ENCODE peak calls at places on chromosomes 4 and X, in seven cellular contexts. B, A, V, Y, W, H and E are unnamed samples.

GRCh38 chrX:41734530-41734929 is 10.5 kb downstream of the GPR82 start:
- DNase-seq in B (peak), A (no peak), V (peak), Y (peak), W (no peak), H (peak), E (no peak)

GRCh38 chr4:13706130-13706529 is 78.6 kb upstream of the BOD1L1 start:
- DNase-seq in B (no peak), A (no peak), V (no peak), Y (no peak), W (no peak), H (no peak), E (no peak)

GRCh38 chrX:15815779-15816452 is 25.6 kb downstream of the ZRSR2 start:
- DNase-seq in B (peak), A (peak), V (peak), Y (peak), W (no peak), H (peak), E (peak)

GRCh38 chr4:84028340-84028739 is 470.8 kb downstream of the NKX6-1 start:
- DNase-seq in B (no peak), A (no peak), V (peak), Y (no peak), W (no peak), H (no peak), E (no peak)

GRCh38 chr4:18051281-18051680 is 29.7 kb upstream of the LCORL start:
- DNase-seq in B (no peak), A (no peak), V (no peak), Y (no peak), W (no peak), H (no peak), E (no peak)

GRCh38 chr4:66562276-66562806 is 892.1 kb upstream of the EPHA5 start:
- DNase-seq in B (no peak), A (no peak), V (no peak), Y (no peak), W (no peak), H (no peak), E (no peak)

GRCh38 chrX:75968293-75968692 is 183.2 kb upstream of the MAGEE2 start:
- DNase-seq in B (no peak), A (no peak), V (peak), Y (no peak), W (peak), H (peak), E (no peak)

GRCh38 chr4:172153694-172154093 is 340.5 kb downstream of the GALNTL6 start:
- DNase-seq in B (no peak), A (no peak), V (no peak), Y (no peak), W (no peak), H (no peak), E (no peak)

GRCh38 chr4:2911868-2912267 is 51.3 kb downstream of the NOP14 start:
- DNase-seq in B (no peak), A (no peak), V (no peak), Y (no peak), W (no peak), H (no peak), E (no peak)

GRCh38 chr4:74623041-74623440 is 171.3 kb downstream of the BTC start:
- DNase-seq in B (peak), A (no peak), V (peak), Y (peak), W (no peak), H (peak), E (peak)

GRCh38 chr4:41949531-41949930 is 14.3 kb downstream of the TMEM33 start:
- DNase-seq in B (no peak), A (no peak), V (no peak), Y (no peak), W (no peak), H (no peak), E (no peak)

GRCh38 chrX:120560405-120560841 is 339 bp downstream of the CUL4B start:
- DNase-seq in B (no peak), A (no peak), V (no peak), Y (no peak), W (no peak), H (peak), E (no peak)

GRCh38 chrX:38799995-38800394 is 1.3 kb upstream of the MID1IP1 start:
- DNase-seq in B (no peak), A (no peak), V (no peak), Y (no peak), W (no peak), H (peak), E (peak)

GRCh38 chr4:165347647-165348569 is 20.4 kb downstream of the MSMO1 start:
- DNase-seq in B (no peak), A (no peak), V (no peak), Y (no peak), W (no peak), H (no peak), E (no peak)

GRCh38 chr4:147060171-147060931 is 114.7 kb upstream of the TTC29 start:
- DNase-seq in B (no peak), A (no peak), V (no peak), Y (no peak), W (no peak), H (no peak), E (no peak)

GRCh38 chr4:110475881-110476818 is at the start of gene ENPEP:
- DNase-seq in B (no peak), A (no peak), V (no peak), Y (peak), W (no peak), H (no peak), E (no peak)

GRCh38 chr4:105979506-105979905 is 84.2 kb downstream of the NPNT start:
- DNase-seq in B (no peak), A (no peak), V (no peak), Y (no peak), W (no peak), H (no peak), E (no peak)

GRCh38 chr4:141301216-141301615 is 80.5 kb downstream of the ZNF330 start:
- DNase-seq in B (no peak), A (no peak), V (no peak), Y (no peak), W (no peak), H (no peak), E (no peak)

GRCh38 chr4:89177807-89178206 is 66.5 kb downstream of the TIGD2 start:
- DNase-seq in B (no peak), A (no peak), V (no peak), Y (no peak), W (no peak), H (no peak), E (no peak)

GRCh38 chrX:144717682-144718081 is 529.6 kb upstream of the SPANXN1 start:
- DNase-seq in B (no peak), A (no peak), V (no peak), Y (no peak), W (no peak), H (no peak), E (no peak)

GRCh38 chr4:98604723-98605122 is 53.7 kb downstream of the TSPAN5 start:
- DNase-seq in B (no peak), A (no peak), V (no peak), Y (no peak), W (no peak), H (no peak), E (no peak)

GRCh38 chr4:184568770-184569169 is 80.5 kb downstream of the CASP3 start:
- DNase-seq in B (no peak), A (peak), V (no peak), Y (peak), W (no peak), H (no peak), E (no peak)

GRCh38 chr4:56772134-56772533 is 49.4 kb downstream of the SPINK2 start:
- DNase-seq in B (no peak), A (no peak), V (no peak), Y (no peak), W (no peak), H (no peak), E (no peak)

GRCh38 chr4:105661028-105661427 is 47.5 kb downstream of the INTS12 start:
- DNase-seq in B (no peak), A (no peak), V (no peak), Y (no peak), W (no peak), H (no peak), E (no peak)

GRCh38 chr4:3029464-3029863 is 44.9 kb downstream of the HTT-AS start:
- DNase-seq in B (no peak), A (no peak), V (no peak), Y (no peak), W (no peak), H (no peak), E (no peak)

GRCh38 chr4:72895408-72895807 is 174.1 kb downstream of the COX18 start:
- DNase-seq in B (no peak), A (no peak), V (no peak), Y (no peak), W (no peak), H (no peak), E (no peak)

GRCh38 chrX:133838761-133839676 is 146.4 kb downstream of the GPC3 start:
- DNase-seq in B (peak), A (no peak), V (peak), Y (peak), W (peak), H (no peak), E (no peak)
- TF ChIP-seq JUND in B (no peak), A (no peak), V (no peak), Y (no peak), W (no peak), H (no peak), E (no peak)

DNA sequence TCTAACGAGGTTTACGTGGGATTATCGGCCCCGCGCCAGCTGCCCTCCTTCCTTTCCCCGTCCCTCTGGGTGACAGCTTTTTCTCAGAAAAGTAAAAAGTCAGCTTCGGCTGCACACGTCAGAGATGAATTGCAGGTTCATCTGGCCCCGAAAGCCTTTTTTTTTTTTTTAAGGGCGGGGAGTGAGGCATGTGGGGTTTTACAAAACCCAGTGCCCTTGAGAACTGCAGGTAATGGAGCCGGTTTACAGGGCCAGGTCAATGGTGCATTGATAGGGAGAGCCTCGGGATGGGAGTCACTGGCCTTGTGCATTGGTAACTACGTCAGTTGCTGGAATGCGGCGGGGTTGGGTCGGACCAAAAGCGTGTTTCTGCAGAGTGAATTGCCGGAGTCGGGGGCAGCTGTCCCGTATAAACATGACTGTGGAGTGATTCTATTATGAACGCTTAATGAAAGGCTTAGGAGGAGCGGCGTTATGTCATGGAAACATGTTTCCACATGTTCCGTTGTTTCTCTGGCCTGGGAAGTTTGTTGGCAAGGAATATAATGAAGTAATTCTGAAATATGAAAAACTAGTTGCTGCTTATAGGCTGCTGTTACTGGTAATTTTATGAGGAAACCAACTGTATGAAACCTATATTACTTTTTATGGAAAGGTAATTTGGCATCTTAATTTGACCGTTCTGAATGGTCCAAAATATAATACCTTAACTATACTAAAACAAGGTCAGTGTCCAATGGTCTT is 1.1 kb downstream of the HSPA4L start:
- DNase-seq in B (peak), A (no peak), V (peak), Y (peak), W (peak), H (peak), E (peak)
- TF ChIP-seq JUND in B (no peak), A (no peak), V (no peak), Y (no peak), W (no peak), H (no peak), E (no peak)

GRCh38 chrX:9866633-9867032 is 80.4 kb downstream of the SHROOM2 start:
- DNase-seq in B (no peak), A (no peak), V (no peak), Y (no peak), W (no peak), H (no peak), E (no peak)

GRCh38 chrX:9864011-9864410 is 77.8 kb downstream of the SHROOM2 start:
- DNase-seq in B (peak), A (no peak), V (no peak), Y (no peak), W (no peak), H (no peak), E (no peak)

GRCh38 chrX:9865804-9866471 is 79.7 kb downstream of the SHROOM2 start:
- DNase-seq in B (no peak), A (no peak), V (peak), Y (no peak), W (no peak), H (no peak), E (no peak)

GRCh38 chrX:9867214-9867613 is 81.0 kb downstream of the SHROOM2 start:
- DNase-seq in B (no peak), A (no peak), V (no peak), Y (no peak), W (no peak), H (no peak), E (no peak)

DNA sequence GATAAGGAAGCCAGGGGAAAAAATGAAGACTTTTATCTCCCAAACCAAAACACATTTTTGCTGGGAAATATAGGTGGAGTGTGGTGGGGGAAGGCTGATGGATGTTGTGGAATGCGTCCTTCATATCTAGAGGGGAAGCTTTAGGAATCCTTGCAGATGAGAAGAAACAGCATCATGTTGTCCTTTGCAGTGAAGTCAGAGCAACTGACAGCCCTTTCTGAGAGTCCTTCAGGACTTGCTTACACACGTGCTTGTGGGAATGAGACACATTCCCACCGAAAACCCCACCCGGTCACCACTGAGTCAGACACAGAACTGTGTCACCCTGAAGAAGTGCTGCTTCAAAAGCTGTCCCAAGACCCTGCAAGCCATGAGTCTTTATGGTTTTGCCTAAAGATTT is 81.5 kb downstream of the SHROOM2 start:
- DNase-seq in B (no peak), A (no peak), V (no peak), Y (no peak), W (no peak), H (no peak), E (no peak)
- TF ChIP-seq JUND in B (no peak), A (no peak), V (no peak), Y (no peak), W (no peak), H (no peak), E (no peak)

GRCh38 chrX:21734175-21734574 is 23.7 kb downstream of the SMPX start:
- DNase-seq in B (no peak), A (no peak), V (no peak), Y (no peak), W (no peak), H (peak), E (peak)
- TF ChIP-seq JUND in B (no peak), A (no peak), V (no peak), Y (no peak), W (no peak), H (no peak), E (no peak)